ENCODE peak calls at places on chromosomes 13 and 19, in nine cellular contexts. V is mesenteric fat pad; W is stimulated activated CD4-positive, alpha-beta T cell treated with anti-CD3 and anti-CD28 coated beads, Interleukin-15, amount 100 ng/mL, for 1 hour; K is uterus; O is left kidney; J is GM06990; E is NCI-H510A treated with DMSO at 0.1 percent for 48 hours; R is fibroblast of mammary gland; F is pancreas. I is an unnamed sample.

GRCh38 chr19:57643734-57644133 is 10.8 kb downstream of the ZNF211 start:
- DNase-seq in V (no peak), W (no peak), K (no peak), O (no peak), J (no peak), E (no peak), R (no peak), F (no peak), I (no peak)

GRCh38 chr19:18639706-18640105 is 2.9 kb downstream of the KLHL26 start:
- DNase-seq in V (no peak), W (no peak), K (no peak), O (no peak), J (no peak), E (no peak), R (no peak), F (no peak), I (peak; percentile 74)

GRCh38 chr19:7415163-7415856 is 66.6 kb downstream of the ARHGEF18 start:
- DNase-seq in V (no peak), W (no peak), K (no peak), O (peak; percentile 44), J (no peak), E (peak; percentile 77), R (peak; percentile 68), F (peak; percentile 66), I (peak; percentile 96)

GRCh38 chr19:29285878-29286277 is 72.9 kb upstream of the UQCRFS1 start:
- DNase-seq in V (peak; percentile 51), W (no peak), K (peak; percentile 20), O (peak; percentile 81), J (no peak), E (no peak), R (no peak), F (no peak), I (no peak)

GRCh38 chr19:44764975-44765948 is 12.4 kb upstream of the CBLC start:
- DNase-seq in V (no peak), W (no peak), K (no peak), O (no peak), J (no peak), E (no peak), R (peak; percentile 43), F (no peak), I (peak; percentile 53)

GRCh38 chr19:33956941-33957340 is 160.3 kb downstream of the KCTD15 start:
- DNase-seq in V (no peak), W (no peak), K (no peak), O (no peak), J (no peak), E (no peak), R (no peak), F (no peak), I (no peak)

GRCh38 chr19:32819415-32820400 is 49.9 kb downstream of the SLC7A9 start:
- DNase-seq in V (peak; percentile 60), W (no peak), K (no peak), O (peak; percentile 37), J (peak; percentile 32), E (peak; percentile 28), R (no peak), F (no peak), I (no peak)

GRCh38 chr13:41746259-41746658 is 214.7 kb downstream of the VWA8 start:
- DNase-seq in V (no peak), W (no peak), K (no peak), O (no peak), J (no peak), E (no peak), R (peak; percentile 79), F (no peak), I (peak; percentile 79)

GRCh38 chr13:30616927-30617314 is 799 bp upstream of the USPL1 start:
- DNase-seq in V (no peak), W (no peak), K (peak; percentile 64), O (peak; percentile 95), J (no peak), E (peak; percentile 62), R (peak; percentile 93), F (no peak), I (peak; percentile 97)

GRCh38 chr13:60407095-60407494 is 10.1 kb downstream of the TDRD3 start:
- DNase-seq in V (no peak), W (no peak), K (no peak), O (no peak), J (no peak), E (no peak), R (no peak), F (no peak), I (peak; percentile 1)

GRCh38 chr19:14091885-14092462 is 1.4 kb upstream of the SAMD1 start:
- DNase-seq in V (no peak), W (no peak), K (no peak), O (peak; percentile 42), J (no peak), E (no peak), R (no peak), F (no peak), I (no peak)

GRCh38 chr19:932647-933552 is 7.1 kb downstream of the ARID3A start:
- DNase-seq in V (no peak), W (no peak), K (peak; percentile 81), O (peak; percentile 93), J (peak; percentile 73), E (no peak), R (peak; percentile 93), F (peak; percentile 84), I (peak; percentile 97)

GRCh38 chr13:68173111-68173510 is 943.0 kb upstream of the PCDH9 start:
- DNase-seq in V (no peak), W (no peak), K (no peak), O (no peak), J (no peak), E (no peak), R (peak; percentile 18), F (no peak), I (no peak)

GRCh38 chr13:44305845-44306244 is 67.8 kb upstream of the SERP2 start:
- DNase-seq in V (no peak), W (no peak), K (no peak), O (peak; percentile 48), J (no peak), E (no peak), R (peak; percentile 52), F (no peak), I (peak; percentile 43)

GRCh38 chr13:44191504-44192171 is 182.0 kb upstream of the SERP2 start:
- DNase-seq in V (no peak), W (no peak), K (peak; percentile 42), O (peak; percentile 78), J (no peak), E (peak; percentile 5), R (peak; percentile 93), F (no peak), I (peak; percentile 83)

GRCh38 chr19:8459095-8459494 is 14.3 kb downstream of the HNRNPM start:
- DNase-seq in V (no peak), W (no peak), K (no peak), O (no peak), J (no peak), E (no peak), R (no peak), F (no peak), I (peak; percentile 68)

GRCh38 chr19:44576843-44577565 is 36.4 kb upstream of the IGSF23 start:
- DNase-seq in V (no peak), W (no peak), K (no peak), O (peak; percentile 49), J (no peak), E (peak; percentile 45), R (peak; percentile 56), F (no peak), I (peak; percentile 26)

GRCh38 chr19:1873524-1874473 is 10.4 kb upstream of the KLF16 start:
- DNase-seq in V (no peak), W (no peak), K (peak; percentile 68), O (no peak), J (no peak), E (no peak), R (peak; percentile 47), F (peak; percentile 91), I (no peak)

GRCh38 chr19:4993683-4994082 is 24.8 kb downstream of the KDM4B start:
- DNase-seq in V (no peak), W (no peak), K (no peak), O (no peak), J (no peak), E (peak; percentile 26), R (no peak), F (no peak), I (no peak)

GRCh38 chr13:32314271-32314967 is 744 bp downstream of the ZAR1L start:
- DNase-seq in V (no peak), W (no peak), K (no peak), O (no peak), J (no peak), E (no peak), R (no peak), F (no peak), I (peak; percentile 79)

GRCh38 chr13:92941167-92941566 is 285.4 kb upstream of the GPC6 start:
- DNase-seq in V (no peak), W (no peak), K (no peak), O (no peak), J (no peak), E (no peak), R (no peak), F (no peak), I (no peak)

GRCh38 chr13:38821753-38822551 is 135.1 kb downstream of the FREM2 start:
- DNase-seq in V (no peak), W (no peak), K (no peak), O (peak; percentile 4), J (no peak), E (no peak), R (no peak), F (no peak), I (no peak)

GRCh38 chr13:73934215-73934623 is 200.0 kb downstream of the KLF12 start:
- DNase-seq in V (no peak), W (no peak), K (no peak), O (no peak), J (no peak), E (no peak), R (no peak), F (no peak), I (no peak)

GRCh38 chr19:46660008-46660517 is 919 bp downstream of the DACT3 start:
- DNase-seq in V (no peak), W (no peak), K (peak; percentile 59), O (peak; percentile 88), J (no peak), E (no peak), R (no peak), F (peak; percentile 54), I (no peak)

GRCh38 chr13:107351305-107351704 is 783.4 kb upstream of the ARGLU1 start:
- DNase-seq in V (no peak), W (no peak), K (no peak), O (peak; percentile 28), J (no peak), E (peak; percentile 12), R (no peak), F (no peak), I (peak; percentile 85)

I was measured in fibroblast of villous mesenchyme.